ENCODE peak calls at places on chromosomes 1 and 21, in five cellular contexts. E is fibroblast of lung, P is aorta, W is hepatocyte, F is cardiac muscle cell. K is an unnamed sample.

GRCh38 chr1:230441630-230442029 is 15.5 kb upstream of the PGBD5 start:
- DNase-seq in W (no peak), E (no peak), P (no peak), F (no peak), K (no peak)

GRCh38 chr1:227546598-227547313 is 16.6 kb upstream of the ZNF678 start:
- DNase-seq in W (no peak), P (peak; percentile 73), E (no peak), F (no peak), K (no peak)

GRCh38 chr1:52281518-52281917 is 84.5 kb downstream of the CC2D1B start:
- DNase-seq in W (no peak), P (no peak), F (no peak), E (peak; percentile 75), K (no peak)

GRCh38 chr1:214441119-214441518 is 110.3 kb downstream of the PTPN14 start:
- DNase-seq in W (no peak), P (no peak), F (no peak), E (peak; percentile 72), K (peak; percentile 12)

GRCh38 chr1:101288491-101288944 is 51.7 kb downstream of the S1PR1 start:
- DNase-seq in P (no peak), F (peak; percentile 81), E (peak; percentile 85), W (peak; percentile 92), K (peak; percentile 79)

GRCh38 chr1:223819730-223820514 is 25.8 kb downstream of the TP53BP2 start:
- DNase-seq in F (no peak), E (peak; percentile 60), W (peak; percentile 26), P (no peak), K (no peak)

GRCh38 chr1:191034126-191034525 is 556.5 kb upstream of the BRINP3 start:
- DNase-seq in E (peak; percentile 5), W (no peak), P (no peak), F (no peak), K (no peak)

GRCh38 chr1:43232071-43232470 is 37.7 kb upstream of the TMEM125 start:
- DNase-seq in P (no peak), F (no peak), E (peak; percentile 79), W (peak; percentile 43), K (no peak)

GRCh38 chr1:11248169-11248568 is 14.2 kb downstream of the MTOR start:
- DNase-seq in P (no peak), F (peak; percentile 9), W (no peak), E (no peak), K (no peak)

GRCh38 chr1:204752688-204753040 is 67.1 kb upstream of the LRRN2 start:
- DNase-seq in E (no peak), W (no peak), F (no peak), P (no peak), K (no peak)

GRCh38 chr1:207259391-207259790 is 62.1 kb upstream of the CD55 start:
- DNase-seq in P (no peak), W (no peak), E (peak; percentile 17), F (no peak), K (no peak)

GRCh38 chr1:76074321-76075187 is at the start of gene ST6GALNAC3:
- DNase-seq in E (peak; percentile 40), W (peak; percentile 91), P (peak; percentile 91), F (peak; percentile 91), K (peak; percentile 82)

GRCh38 chr1:194233069-194233468 is 1046.7 kb upstream of the B3GALT2 start:
- DNase-seq in W (no peak), F (no peak), E (peak; percentile 7), P (no peak), K (no peak)

GRCh38 chr1:64531057-64531456 is 61.1 kb downstream of the CACHD1 start:
- DNase-seq in W (no peak), E (no peak), P (no peak), F (no peak), K (no peak)

GRCh38 chr1:206685256-206685748 is 597 bp downstream of the MAPKAPK2 start:
- DNase-seq in F (peak; percentile 58), W (peak; percentile 66), P (peak; percentile 83), E (no peak), K (peak; percentile 29)

GRCh38 chr1:24364605-24364974 is 45.4 kb downstream of the GRHL3 start:
- DNase-seq in E (peak; percentile 50), F (no peak), P (no peak), W (no peak), K (no peak)

GRCh38 chr1:218735436-218735835 is 390.3 kb downstream of the TGFB2 start:
- DNase-seq in W (no peak), F (peak; percentile 77), E (peak; percentile 93), P (no peak), K (no peak)

GRCh38 chr1:157862114-157863070 is 20.8 kb upstream of the CD5L start:
- DNase-seq in P (no peak), W (no peak), E (no peak), F (no peak), K (no peak)

GRCh38 chr1:59926381-59927243 is at the start of gene CYP2J2:
- DNase-seq in W (peak; percentile 67), P (peak; percentile 89), E (peak; percentile 34), F (peak; percentile 75), K (peak; percentile 2)

GRCh38 chr1:83901547-83902155 is 97.3 kb downstream of the TTLL7 start:
- DNase-seq in W (peak; percentile 67), F (no peak), P (no peak), E (peak; percentile 88), K (no peak)

GRCh38 chr1:218421531-218421930 is 76.4 kb downstream of the TGFB2 start:
- DNase-seq in E (peak; percentile 52), F (no peak), P (no peak), W (no peak), K (no peak)

GRCh38 chr1:147740391-147740790 is 20.0 kb downstream of the GJA5 start:
- DNase-seq in P (no peak), E (no peak), F (no peak), W (no peak), K (no peak)

GRCh38 chr1:54774820-54775498 is 10.6 kb upstream of the PARS2 start:
- DNase-seq in E (peak; percentile 32), P (no peak), F (peak; percentile 33), W (no peak), K (no peak)

GRCh38 chr21:31409849-31410762 is 66.0 kb upstream of the TIAM1 start:
- DNase-seq in E (no peak), W (no peak), P (no peak), F (no peak), K (no peak)

GRCh38 chr1:157033357-157033876 is 12.1 kb downstream of the ARHGEF11 start:
- DNase-seq in E (no peak), W (no peak), F (no peak), P (no peak), K (no peak)

GRCh38 chr1:244896550-244896949 is 32.2 kb upstream of the HNRNPU start:
- DNase-seq in P (no peak), W (peak; percentile 47), F (no peak), E (peak; percentile 79), K (no peak)

GRCh38 chr21:28272272-28272992 is 720.2 kb downstream of the LTN1 start:
- DNase-seq in W (no peak), E (no peak), F (no peak), P (no peak), K (no peak)

GRCh38 chr1:43270421-43271095 is 775 bp downstream of the TMEM125 start:
- DNase-seq in W (peak; percentile 91), E (peak; percentile 30), F (peak; percentile 52), P (peak; percentile 66), K (peak; percentile 4)

GRCh38 chr21:46194374-46195334 is 10.4 kb upstream of the SPATC1L start:
- DNase-seq in W (peak; percentile 2), P (peak; percentile 69), F (no peak), E (no peak), K (no peak)

GRCh38 chr21:15852146-15852545 is 122.4 kb downstream of the USP25 start:
- DNase-seq in E (no peak), F (no peak), P (no peak), W (no peak), K (no peak)

GRCh38 chr21:25615880-25616279 is 8.6 kb upstream of the MRPL39 start:
- DNase-seq in W (no peak), F (no peak), E (no peak), P (no peak), K (no peak)

GRCh38 chr1:208562021-208562950 is 318.1 kb upstream of the PLXNA2 start:
- DNase-seq in F (no peak), P (no peak), W (no peak), E (no peak), K (no peak)

GRCh38 chr1:232725303-232726047 is 79.7 kb upstream of the MAP10 start:
- DNase-seq in W (no peak), P (no peak), E (no peak), F (no peak), K (no peak)

GRCh38 chr1:170545476-170545875 is 13.5 kb downstream of the GORAB start:
- DNase-seq in P (no peak), F (no peak), E (peak; percentile 92), W (no peak), K (no peak)

GRCh38 chr1:23018661-23019093 is 591 bp upstream of the KDM1A start:
- DNase-seq in E (no peak), W (peak; percentile 16), P (no peak), F (no peak), K (no peak)

GRCh38 chr1:189678779-189679178 is 798.9 kb downstream of the BRINP3 start:
- DNase-seq in P (no peak), W (no peak), E (no peak), F (no peak), K (no peak)

GRCh38 chr1:182608850-182609610 is 4.8 kb upstream of the RGS16 start:
- DNase-seq in F (no peak), W (peak; percentile 47), P (no peak), E (peak; percentile 57), K (no peak)

GRCh38 chr1:47786301-47786700 is 210.9 kb downstream of the TRABD2B start:
- DNase-seq in F (no peak), E (no peak), P (no peak), W (no peak), K (no peak)

GRCh38 chr1:153928245-153928644 is 5.5 kb upstream of the GATAD2B start:
- DNase-seq in F (no peak), P (no peak), W (no peak), E (no peak), K (no peak)
- H3K4me1 ChIP-seq in F (no peaks in the 10 kb centered on the region), P (no peaks in the 10 kb centered on the region), W (peaks cover 6% of the 10 kb centered on the region), E (peaks cover 12% of the 10 kb centered on the region), K (peaks cover 5% of the 10 kb centered on the region)

GRCh38 chr1:21938791-21939538 is 1.9 kb upstream of the HSPG2 start:
- DNase-seq in W (no peak), P (no peak), F (no peak), E (peak; percentile 58), K (no peak)
- H3K4me1 ChIP-seq in W (peaks cover 57% of the 10 kb centered on the region), P (no peaks in the 10 kb centered on the region), F (peaks cover 46% of the 10 kb centered on the region), E (peaks cover 21% of the 10 kb centered on the region), K (peaks cover 16% of the 10 kb centered on the region)

GRCh38 chr1:12620931-12621330 is 2.9 kb upstream of the DHRS3 start:
- DNase-seq in W (no peak), P (peak; percentile 71), E (no peak), F (no peak), K (no peak)

GRCh38 chr1:12617901-12618660 is at the start of gene DHRS3:
- DNase-seq in F (peak; percentile 78), E (peak; percentile 86), P (peak; percentile 91), W (peak; percentile 91), K (peak; percentile 71)

GRCh38 chr1:12620142-12620865 is 2.3 kb upstream of the DHRS3 start:
- DNase-seq in F (no peak), P (peak; percentile 68), E (peak; percentile 50), W (no peak), K (peak; percentile 28)

GRCh38 chr1:12618661-12619395 is 818 bp upstream of the DHRS3 start:
- DNase-seq in E (peak; percentile 91), P (peak; percentile 89), F (peak; percentile 63), W (peak; percentile 91), K (peak; percentile 70)

GRCh38 chr1:12619396-12620141 is 1.6 kb upstream of the DHRS3 start:
- DNase-seq in P (peak; percentile 94), F (peak; percentile 93), W (peak; percentile 94), E (peak; percentile 80), K (peak; percentile 78)
- H3K4me1 ChIP-seq in P (no peaks in the 10 kb centered on the region), F (peaks cover 5% of the 10 kb centered on the region), W (peaks cover 47% of the 10 kb centered on the region), E (peaks cover 17% of the 10 kb centered on the region), K (peaks cover 39% of the 10 kb centered on the region)

GRCh38 chr21:44304041-44304738 is 4.3 kb downstream of the PFKL start:
- DNase-seq in P (no peak), F (no peak), W (no peak), E (no peak), K (no peak)
- H3K4me1 ChIP-seq in P (no peaks in the 10 kb centered on the region), F (peaks cover 11% of the 10 kb centered on the region), W (peaks cover 41% of the 10 kb centered on the region), E (peaks cover 4% of the 10 kb centered on the region), K (peaks cover 19% of the 10 kb centered on the region)